ENCODE peak calls at places on chromosomes 7 and 10, in nine cellular contexts. Y is kidney epithelial cell; A is fibroblast of lung; U is suprapubic skin; C is SK-N-SH; F is brain microvascular endothelial cell; Q is CD8-positive, alpha-beta memory T cell; G is tibial nerve; T is bronchial epithelial cell. N is an unnamed sample. For H3K36me3, the result is how much of the 10 kb centered on the place peaks cover.

GRCh38 chr10:78828647-78829283 is 240.0 kb upstream of the ZMIZ1 start:
- DNase-seq in Q (no peak), Y (no peak), T (no peak), G (no peak), A (no peak), C (no peak), F (no peak), U (no peak), N (no peak)

GRCh38 chr10:104581884-104582603 is 59.0 kb upstream of the SORCS3 start:
- DNase-seq in U (no peak), A (peak), G (no peak), Q (no peak), Y (peak), T (peak), F (peak), C (no peak), N (no peak)

GRCh38 chr10:132065491-132066105 is at the start of gene JAKMIP3:
- DNase-seq in A (peak), T (peak), C (no peak), U (peak), G (no peak), F (peak), Q (no peak), Y (peak), N (no peak)

GRCh38 chr7:27198138-27198841 is 1.6 kb downstream of the HOXA13 start:
- DNase-seq in T (no peak), A (no peak), F (no peak), C (no peak), U (peak), Q (no peak), Y (no peak), G (no peak), N (no peak)

GRCh38 chr10:3763035-3763456 is 22.0 kb downstream of the KLF6 start:
- DNase-seq in Y (no peak), Q (no peak), G (no peak), T (peak), C (no peak), U (peak), F (no peak), A (peak), N (no peak)

GRCh38 chr7:116368960-116369359 is 130.6 kb upstream of the CAV2 start:
- DNase-seq in F (no peak), C (no peak), G (no peak), T (no peak), A (no peak), U (no peak), Y (no peak), Q (no peak), N (no peak)

GRCh38 chr10:5314866-5315265 is 49.9 kb upstream of the UCN3 start:
- DNase-seq in A (no peak), Y (no peak), F (no peak), Q (no peak), C (no peak), T (no peak), G (no peak), U (no peak), N (no peak)

GRCh38 chr10:86282664-86283465 is 83.7 kb downstream of the GRID1 start:
- DNase-seq in A (no peak), Q (no peak), U (peak), T (no peak), Y (no peak), G (no peak), C (no peak), F (no peak), N (no peak)

GRCh38 chr7:107179326-107180163 is 10.7 kb downstream of the HBP1 start:
- DNase-seq in Y (peak), T (peak), Q (no peak), F (peak), C (no peak), A (peak), U (no peak), G (no peak), N (no peak)

GRCh38 chr10:25698638-25699037 is 235.4 kb upstream of the MYO3A start:
- DNase-seq in T (no peak), Y (no peak), G (no peak), F (no peak), C (no peak), Q (no peak), A (no peak), U (no peak), N (no peak)

GRCh38 chr7:155881471-155882350 is 69.4 kb upstream of the SHH start:
- DNase-seq in T (no peak), U (peak), F (no peak), Q (no peak), Y (no peak), A (no peak), G (no peak), C (no peak), N (no peak)

GRCh38 chr7:4762121-4763055 is 13.0 kb upstream of the AP5Z1 start:
- DNase-seq in Q (no peak), T (no peak), A (no peak), Y (no peak), F (no peak), C (no peak), U (no peak), G (no peak), N (no peak)

GRCh38 chr7:4765776-4766490 is 9.5 kb upstream of the AP5Z1 start:
- DNase-seq in F (no peak), C (no peak), Y (no peak), T (no peak), A (no peak), G (no peak), U (no peak), Q (no peak), N (no peak)

GRCh38 chr7:4764402-4765007 is 10.9 kb upstream of the AP5Z1 start:
- DNase-seq in T (no peak), A (no peak), U (no peak), G (no peak), Y (no peak), C (no peak), Q (no peak), F (no peak), N (no peak)

GRCh38 chr7:4763091-4763793 is 12.2 kb upstream of the AP5Z1 start:
- DNase-seq in Q (no peak), C (no peak), F (no peak), G (no peak), Y (no peak), T (no peak), U (no peak), A (no peak), N (no peak)

GRCh38 chr7:4763794-4764185 is 11.6 kb upstream of the AP5Z1 start:
- DNase-seq in Q (no peak), U (no peak), C (no peak), Y (no peak), T (no peak), A (no peak), F (no peak), G (no peak), N (no peak)
- H3K36me3 ChIP-seq in Q (under half), U (half or more), C (under half), Y (under half), T (under half), A (under half), F (half or more), G (under half), N (half or more)

DNA sequence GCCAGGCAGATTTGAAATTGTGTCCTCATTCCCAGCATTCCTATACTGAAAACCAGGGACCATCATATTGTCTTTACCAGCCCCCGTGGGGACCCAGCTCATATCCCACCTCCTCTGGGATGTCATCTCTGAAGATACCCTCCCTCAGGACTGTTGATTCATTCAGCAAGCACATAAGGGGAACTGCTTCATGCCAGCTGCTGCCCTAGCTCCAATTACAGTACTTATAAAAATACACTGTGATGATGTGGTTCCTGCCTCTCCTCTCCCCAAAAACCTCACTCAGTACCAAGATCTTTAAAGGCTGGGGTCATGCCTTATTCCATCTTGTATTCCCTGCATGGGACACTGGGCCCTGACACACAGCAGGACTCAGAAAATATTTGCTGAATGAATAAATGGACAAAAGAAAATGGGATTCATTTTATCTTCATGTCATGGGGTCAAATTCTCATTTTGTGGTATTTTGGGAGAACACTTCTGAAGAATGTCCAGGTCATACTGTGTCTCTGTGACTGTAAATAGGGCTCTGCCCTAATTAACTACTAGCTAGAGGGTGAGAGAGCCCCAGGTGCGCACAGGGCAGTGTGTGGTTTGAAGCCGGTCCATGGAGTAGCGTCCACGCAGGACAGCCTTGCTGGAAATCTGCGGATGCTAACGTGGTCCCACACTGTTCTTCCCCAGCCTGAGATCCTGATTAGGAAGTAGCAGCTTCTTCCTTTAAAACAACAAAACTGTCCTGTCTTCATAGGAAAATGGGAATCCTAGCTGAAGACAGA is 29.0 kb upstream of the DAGLB start:
- DNase-seq in Y (no peak), F (no peak), T (no peak), U (no peak), Q (no peak), G (no peak), C (no peak), A (no peak), N (no peak)
- H3K36me3 ChIP-seq in Y (under half), F (half or more), T (under half), U (under half), Q (under half), G (under half), C (half or more), A (under half), N (half or more)

DNA sequence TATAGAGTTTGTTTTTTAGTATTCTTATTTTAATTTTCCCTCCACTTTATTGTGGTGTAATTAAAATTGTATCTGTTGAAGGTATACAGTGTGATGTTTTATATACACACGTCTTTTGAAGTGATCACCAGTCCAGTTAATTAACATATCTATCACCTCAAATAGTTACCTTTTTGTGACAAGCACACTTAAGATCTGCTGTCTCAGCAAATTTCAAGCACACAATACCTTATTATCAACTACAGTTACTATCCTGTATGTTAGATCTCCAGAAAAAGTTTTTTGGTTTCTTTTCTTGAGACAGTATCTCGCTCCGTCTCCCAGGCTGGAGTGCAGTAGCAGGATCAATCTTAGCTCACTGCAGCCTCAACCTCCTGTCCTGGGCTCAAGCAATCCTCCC is 8.7 kb downstream of the WIPI2 start:
- DNase-seq in T (no peak), Y (no peak), Q (no peak), F (no peak), A (no peak), U (peak), C (no peak), G (no peak), N (no peak)
- H3K36me3 ChIP-seq in T (under half), Y (under half), Q (under half), F (under half), A (under half), U (under half), C (under half), G (under half), N (under half)

DNA sequence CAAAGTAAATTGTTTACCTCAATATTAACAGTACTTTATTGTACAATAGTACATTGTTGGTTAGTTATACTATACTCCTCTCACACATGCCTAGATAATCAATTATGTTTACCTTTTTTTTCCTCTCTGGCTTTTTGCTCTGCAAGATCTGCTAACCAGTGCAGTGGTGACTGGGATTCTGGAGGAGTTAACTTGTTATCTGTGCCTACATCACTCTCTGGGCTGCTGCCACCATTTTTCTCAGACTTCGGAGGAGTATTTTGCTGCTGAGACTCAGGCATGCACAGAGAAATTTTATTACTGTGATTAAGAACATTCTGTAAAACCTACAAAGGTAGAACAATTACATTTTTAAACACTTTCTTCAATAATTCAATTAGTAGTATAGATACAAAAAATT is 59.7 kb downstream of the NRBF2 start:
- DNase-seq in T (no peak), G (no peak), A (peak), C (no peak), Y (no peak), F (no peak), Q (no peak), U (no peak), N (no peak)
- H3K36me3 ChIP-seq in T (under half), G (under half), A (under half), C (half or more), Y (under half), F (under half), Q (half or more), U (half or more), N (under half)

GRCh38 chr10:71823356-71823755 is 27.7 kb downstream of the PSAP start:
- DNase-seq in G (no peak), Q (no peak), T (no peak), Y (no peak), U (no peak), F (no peak), A (no peak), C (no peak), N (no peak)

GRCh38 chr10:71820966-71821365 is 30.1 kb downstream of the PSAP start:
- DNase-seq in A (no peak), Y (no peak), U (no peak), F (no peak), C (no peak), Q (no peak), G (no peak), T (no peak), N (no peak)

GRCh38 chr10:71819479-71819878 is 31.6 kb downstream of the PSAP start:
- DNase-seq in A (no peak), Q (no peak), T (no peak), Y (no peak), G (no peak), F (no peak), U (no peak), C (no peak), N (no peak)

GRCh38 chr10:71819985-71820384 is 31.1 kb downstream of the PSAP start:
- DNase-seq in Q (no peak), A (no peak), T (no peak), F (no peak), G (no peak), Y (no peak), U (no peak), C (no peak), N (no peak)

DNA sequence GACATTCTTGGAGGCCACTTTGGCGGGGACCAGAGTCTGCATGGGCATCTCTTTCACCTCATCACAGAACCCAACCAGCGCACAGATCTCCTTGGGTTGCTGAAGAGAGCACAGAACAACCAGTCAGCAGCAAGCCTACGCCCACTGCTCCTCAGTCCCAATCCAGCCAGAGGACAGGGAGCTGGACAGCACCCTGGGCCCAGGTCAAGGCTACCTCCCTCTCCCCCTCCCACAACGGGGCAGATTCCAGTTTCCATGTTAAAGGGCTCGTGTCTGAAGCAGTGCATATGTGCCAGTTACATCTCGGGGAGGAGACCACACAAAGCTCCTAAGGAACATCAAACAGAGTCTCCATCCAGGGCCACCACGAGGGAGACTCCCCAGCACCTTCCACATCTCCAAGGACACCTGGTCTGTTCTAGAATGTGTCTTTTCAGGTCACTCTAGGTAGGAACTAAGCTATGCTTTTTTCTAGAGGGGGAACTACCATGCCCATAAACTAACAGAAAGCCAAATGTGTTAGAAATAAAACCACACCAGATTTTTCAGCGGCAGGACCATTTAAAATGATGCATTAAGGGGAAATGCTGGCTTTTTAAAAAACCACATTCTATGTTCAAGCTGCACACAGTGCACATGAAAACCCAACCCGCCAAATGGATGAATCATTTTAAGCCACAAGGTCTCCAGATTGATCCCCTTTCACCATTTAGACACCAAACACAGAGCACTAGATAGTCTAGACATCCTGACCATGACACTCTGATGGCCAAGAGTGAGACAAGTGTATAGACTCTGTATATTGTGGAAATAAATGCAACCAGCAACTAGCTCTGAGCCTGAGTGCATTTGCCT is 28.9 kb downstream of the PSAP start:
- DNase-seq in F (peak), G (no peak), A (peak), U (no peak), Q (no peak), C (no peak), Y (no peak), T (no peak), N (no peak)
- H3K36me3 ChIP-seq in F (half or more), G (under half), A (under half), U (half or more), Q (half or more), C (under half), Y (under half), T (half or more), N (half or more)

DNA sequence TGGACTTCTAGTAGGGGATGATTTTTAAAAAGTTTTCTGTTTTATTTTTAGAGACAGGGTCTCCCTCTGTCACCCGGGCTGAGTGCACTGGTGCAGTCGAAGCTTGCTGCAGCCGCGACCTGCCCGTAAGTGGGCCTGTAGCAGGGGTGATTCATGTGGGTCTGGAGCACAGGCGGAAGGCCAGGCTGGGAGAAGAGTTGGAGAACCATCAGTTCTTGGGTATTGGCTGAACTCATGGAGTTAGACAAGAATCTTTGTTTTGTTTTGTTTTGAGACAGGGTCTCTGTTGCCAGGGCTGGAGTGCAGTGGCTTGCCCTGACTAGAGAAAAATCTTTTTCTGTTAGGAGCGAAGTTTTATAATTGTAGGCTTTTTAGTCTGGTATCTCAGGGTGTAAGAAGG is 5.7 kb downstream of the SRRT start:
- DNase-seq in C (no peak), A (no peak), G (no peak), Q (no peak), Y (no peak), F (no peak), T (no peak), U (no peak), N (peak)
- H3K36me3 ChIP-seq in C (half or more), A (under half), G (under half), Q (half or more), Y (under half), F (half or more), T (under half), U (under half), N (half or more)

N was measured in BE2C.